ENCODE peak calls at places on chromosomes 11 and 22, in eight cellular contexts. F is endothelial cell, T is GF-D8, B is HFFc6, Q is astrocyte of the cerebellum, G is T-helper 1 cell, M is H9, Z is HEK293T. L is an unnamed sample.

GRCh38 chr11:91100432-91100831 is 877.6 kb upstream of the CHORDC1 start:
- DNase-seq in F (no peak), T (no peak), B (no peak), Q (no peak), G (no peak), M (no peak), Z (no peak), L (no peak)

GRCh38 chr22:40107756-40108437 is 69.8 kb upstream of the TNRC6B start:
- DNase-seq in F (no peak), T (peak), B (peak), Q (no peak), G (no peak), M (no peak), Z (no peak), L (peak)

GRCh38 chr22:48098243-48098935 is 1335.9 kb downstream of the TBC1D22A start:
- DNase-seq in F (no peak), T (peak), B (no peak), Q (no peak), G (no peak), M (no peak), Z (no peak), L (no peak)

GRCh38 chr11:75506827-75507226 is 18.9 kb downstream of the GDPD5 start:
- DNase-seq in F (no peak), T (no peak), B (no peak), Q (no peak), G (no peak), M (no peak), Z (no peak), L (no peak)

GRCh38 chr11:2177081-2177480 is 5.5 kb upstream of the TH start:
- DNase-seq in F (no peak), T (no peak), B (no peak), Q (no peak), G (no peak), M (no peak), Z (no peak), L (no peak)

GRCh38 chr11:64767344-64768299 is 7.8 kb upstream of the PYGM start:
- DNase-seq in F (peak), T (no peak), B (peak), Q (peak), G (peak), M (peak), Z (peak), L (no peak)

GRCh38 chr11:2104524-2105440 is 34.4 kb downstream of the IGF2 start:
- DNase-seq in F (no peak), T (no peak), B (no peak), Q (no peak), G (no peak), M (no peak), Z (no peak), L (no peak)

GRCh38 chr22:20141186-20142077 is 9.4 kb downstream of the CCDC188 start:
- DNase-seq in F (no peak), T (no peak), B (peak), Q (peak), G (no peak), M (no peak), Z (no peak), L (peak)

GRCh38 chr11:123122341-123122740 is 60.4 kb upstream of the HSPA8 start:
- DNase-seq in F (no peak), T (no peak), B (no peak), Q (no peak), G (no peak), M (no peak), Z (no peak), L (no peak)

GRCh38 chr11:36057372-36058045 is 113.6 kb downstream of the LDLRAD3 start:
- DNase-seq in F (no peak), T (no peak), B (no peak), Q (no peak), G (no peak), M (no peak), Z (no peak), L (no peak)

GRCh38 chr11:119567667-119568582 is 145.0 kb upstream of the THY1 start:
- DNase-seq in F (no peak), T (no peak), B (peak), Q (peak), G (no peak), M (no peak), Z (no peak), L (peak)

GRCh38 chr22:43126506-43127165 is 16.1 kb downstream of the BIK start:
- DNase-seq in F (no peak), T (no peak), B (peak), Q (peak), G (no peak), M (no peak), Z (no peak), L (peak)

GRCh38 chr11:46363455-46363920 is 16.2 kb downstream of the DGKZ start:
- DNase-seq in F (no peak), T (no peak), B (peak), Q (no peak), G (no peak), M (no peak), Z (no peak), L (no peak)

GRCh38 chr22:20023214-20023613 is 2.3 kb downstream of the TANGO2 start:
- DNase-seq in F (no peak), T (no peak), B (no peak), Q (no peak), G (no peak), M (no peak), Z (no peak), L (no peak)

GRCh38 chr11:125871391-125872137 is 15.9 kb upstream of the HYLS1 start:
- DNase-seq in F (peak), T (no peak), B (peak), Q (peak), G (no peak), M (peak), Z (peak), L (no peak)

GRCh38 chr22:37011472-37011871 is 7.8 kb downstream of the TST start:
- DNase-seq in F (no peak), T (no peak), B (no peak), Q (no peak), G (no peak), M (no peak), Z (no peak), L (no peak)

GRCh38 chr11:89405629-89406028 is 85.5 kb downstream of the NOX4 start:
- DNase-seq in F (no peak), T (no peak), B (no peak), Q (no peak), G (no peak), M (no peak), Z (no peak), L (no peak)

GRCh38 chr22:46632646-46633249 is 12.6 kb downstream of the GRAMD4 start:
- DNase-seq in F (no peak), T (no peak), B (no peak), Q (no peak), G (no peak), M (no peak), Z (no peak), L (no peak)

GRCh38 chr11:86999859-87000753 is 37.6 kb upstream of the TMEM135 start:
- DNase-seq in F (no peak), T (no peak), B (peak), Q (peak), G (no peak), M (no peak), Z (peak), L (no peak)

GRCh38 chr11:76636826-76637460 is 33.6 kb downstream of the LRRC32 start:
- DNase-seq in F (no peak), T (no peak), B (no peak), Q (no peak), G (no peak), M (no peak), Z (no peak), L (no peak)

GRCh38 chr22:38012604-38013072 is 28.3 kb upstream of the SOX10 start:
- DNase-seq in F (no peak), T (no peak), B (no peak), Q (no peak), G (no peak), M (no peak), Z (no peak), L (no peak)